ENCODE peak calls at places on chromosomes 11 and 22, in six cellular contexts. F, X, H, V, B and P are unnamed samples.
A peak's percentile ranks its signal among the peaks of the same experiment; 100 is the strongest.

GRCh38 chr11:36594316-36594989 is at the start of gene IFTAP:
- DNase-seq in F (peak; percentile 68), X (peak; percentile 69), H (peak; percentile 42), V (peak; percentile 88), B (peak; percentile 33), P (peak; percentile 5)

GRCh38 chr22:44957267-44957905 is 52.4 kb downstream of the PHF21B start:
- DNase-seq in F (no peak), X (no peak), H (no peak), V (no peak), B (no peak), P (no peak)

GRCh38 chr11:92087916-92088537 is 136.6 kb upstream of the FAT3 start:
- DNase-seq in F (no peak), X (no peak), H (no peak), V (no peak), B (no peak), P (no peak)

GRCh38 chr11:19218801-19219460 is 17.1 kb upstream of the CSRP3 start:
- DNase-seq in F (no peak), X (peak; percentile 32), H (no peak), V (no peak), B (no peak), P (no peak)

GRCh38 chr11:32852142-32852541 is 22.4 kb downstream of the PRRG4 start:
- DNase-seq in F (no peak), X (peak; percentile 75), H (no peak), V (no peak), B (peak; percentile 52), P (no peak)

GRCh38 chr22:28761449-28761755 is 11.1 kb upstream of the CCDC117 start:
- DNase-seq in F (no peak), X (no peak), H (no peak), V (no peak), B (no peak), P (no peak)

GRCh38 chr22:50627452-50627913 is 469 bp downstream of the ARSA start:
- DNase-seq in F (peak; percentile 70), X (no peak), H (peak; percentile 28), V (no peak), B (peak; percentile 31), P (no peak)

GRCh38 chr11:114257621-114258558 is 38.3 kb upstream of the NNMT start:
- DNase-seq in F (peak; percentile 92), X (peak; percentile 58), H (no peak), V (no peak), B (no peak), P (no peak)

GRCh38 chr11:119376197-119376847 is 5.2 kb downstream of the USP2 start:
- DNase-seq in F (peak; percentile 75), X (peak; percentile 40), H (peak; percentile 84), V (no peak), B (no peak), P (no peak)

GRCh38 chr11:72235351-72236057 is 8.5 kb downstream of the PHOX2A start:
- DNase-seq in F (peak; percentile 53), X (peak; percentile 15), H (no peak), V (no peak), B (no peak), P (no peak)

GRCh38 chr22:19795617-19796008 is 35.0 kb downstream of the TBX1 start:
- DNase-seq in F (no peak), X (no peak), H (no peak), V (no peak), B (no peak), P (no peak)

GRCh38 chr11:118998822-118999221 is 884 bp downstream of the CENATAC start:
- DNase-seq in F (no peak), X (peak; percentile 56), H (peak; percentile 35), V (peak; percentile 74), B (no peak), P (no peak)

GRCh38 chr11:72216638-72217037 is at the start of gene FOLR2:
- DNase-seq in F (no peak), X (no peak), H (peak; percentile 13), V (no peak), B (no peak), P (no peak)

GRCh38 chr11:32105871-32106312 is 15.0 kb downstream of the RCN1 start:
- DNase-seq in F (no peak), X (no peak), H (no peak), V (no peak), B (no peak), P (no peak)

GRCh38 chr11:17979770-17980371 is 33.0 kb downstream of the SERGEF start:
- DNase-seq in F (no peak), X (no peak), H (peak; percentile 37), V (no peak), B (no peak), P (peak; percentile 11)

GRCh38 chr11:66701432-66702240 is 23.9 kb upstream of the RBM4B start:
- DNase-seq in F (no peak), X (no peak), H (peak; percentile 48), V (no peak), B (no peak), P (no peak)

GRCh38 chr11:123170929-123171328 is 24.1 kb downstream of the CLMP start:
- DNase-seq in F (no peak), X (no peak), H (no peak), V (no peak), B (no peak), P (no peak)

GRCh38 chr11:123176785-123177184 is 18.3 kb downstream of the CLMP start:
- DNase-seq in F (no peak), X (no peak), H (no peak), V (no peak), B (no peak), P (no peak)

GRCh38 chr11:123173856-123174186 is 21.2 kb downstream of the CLMP start:
- DNase-seq in F (no peak), X (no peak), H (no peak), V (no peak), B (no peak), P (no peak)

GRCh38 chr11:123173040-123173855 is 21.8 kb downstream of the CLMP start:
- DNase-seq in F (no peak), X (no peak), H (no peak), V (no peak), B (no peak), P (no peak)

DNA sequence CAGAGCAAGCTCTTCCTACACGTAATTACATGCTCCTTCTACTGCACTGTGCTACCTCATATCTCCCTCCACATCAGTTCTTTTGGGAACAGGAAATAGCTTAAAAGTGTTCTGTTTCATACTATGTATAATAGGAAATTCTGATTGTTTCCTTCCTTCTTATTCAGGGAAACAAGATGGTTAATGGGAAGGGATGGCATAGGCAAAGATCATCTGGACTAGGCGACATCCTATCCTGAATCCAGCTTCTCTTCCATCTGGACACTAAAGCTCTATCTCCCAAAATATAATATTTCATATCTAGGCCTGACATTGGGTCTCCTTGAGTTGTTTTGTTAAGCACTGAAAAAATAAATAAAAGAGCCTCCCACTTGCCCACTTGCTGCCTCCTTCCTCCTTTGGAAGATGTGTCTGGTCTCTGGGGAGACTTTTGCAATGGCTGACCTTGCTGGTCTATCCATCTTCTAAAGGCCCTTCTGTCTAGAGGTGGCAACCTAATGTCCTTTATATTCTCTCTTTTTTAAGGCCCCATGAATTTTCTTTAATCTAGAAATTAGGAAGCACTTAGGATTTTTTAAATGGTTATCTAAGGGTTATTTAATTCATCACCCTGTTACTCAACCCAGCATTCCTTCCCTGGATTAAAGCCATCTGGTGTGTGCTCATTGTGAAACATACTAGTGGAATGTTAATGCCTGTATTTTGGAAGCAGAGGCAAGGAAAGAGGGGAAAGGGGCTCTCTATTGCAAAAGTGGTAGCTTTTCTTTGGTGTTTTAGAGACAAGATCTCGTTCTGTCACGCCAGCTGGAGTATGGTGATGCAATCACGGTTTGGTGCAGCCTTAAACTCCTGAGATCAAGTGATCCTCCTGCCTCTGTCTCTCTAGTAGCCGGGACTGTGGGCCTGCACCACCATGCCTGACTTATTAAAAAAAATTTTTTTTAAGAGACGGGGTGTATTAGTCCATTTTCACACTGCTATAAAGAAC is 20.6 kb downstream of the CLMP start:
- DNase-seq in F (peak; percentile 93), X (peak; percentile 50), H (peak; percentile 39), V (no peak), B (peak; percentile 60), P (no peak)
- TF ChIP-seq POLR2AphosphoS5 in F (peak; percentile 78), X (peak; percentile 40), H (peak; percentile 63), V (no peak), B (peak; percentile 85), P (no peak)

GRCh38 chr11:57786436-57786835 is 24.8 kb downstream of the CTNND1 start:
- DNase-seq in F (no peak), X (no peak), H (no peak), V (no peak), B (no peak), P (no peak)

GRCh38 chr11:57787205-57787604 is 25.6 kb downstream of the CTNND1 start:
- DNase-seq in F (no peak), X (no peak), H (no peak), V (no peak), B (no peak), P (no peak)

GRCh38 chr11:57787920-57788716 is 26.5 kb downstream of the CTNND1 start:
- DNase-seq in F (no peak), X (peak; percentile 47), H (no peak), V (no peak), B (no peak), P (peak; percentile 28)

GRCh38 chr11:57781529-57781943 is 19.9 kb downstream of the CTNND1 start:
- DNase-seq in F (no peak), X (peak; percentile 92), H (peak; percentile 88), V (peak; percentile 93), B (peak; percentile 80), P (no peak)

GRCh38 chr11:57785072-57785471 is 23.5 kb downstream of the CTNND1 start:
- DNase-seq in F (no peak), X (no peak), H (no peak), V (no peak), B (no peak), P (no peak)
- TF ChIP-seq POLR2AphosphoS5 in F (no peak), X (no peak), H (no peak), V (no peak), B (no peak), P (no peak)

GRCh38 chr11:2310786-2311455 is 9.1 kb downstream of the TSPAN32 start:
- DNase-seq in F (peak; percentile 64), X (no peak), H (no peak), V (no peak), B (no peak), P (no peak)
- TF ChIP-seq POLR2AphosphoS5 in F (no peak), X (no peak), H (no peak), V (no peak), B (no peak), P (no peak)

GRCh38 chr11:122976734-122977454 is 4.7 kb downstream of the BSX start:
- DNase-seq in F (no peak), X (no peak), H (no peak), V (no peak), B (no peak), P (peak; percentile 8)
- TF ChIP-seq POLR2AphosphoS5 in F (no peak), X (no peak), H (no peak), V (no peak), B (no peak), P (no peak)

DNA sequence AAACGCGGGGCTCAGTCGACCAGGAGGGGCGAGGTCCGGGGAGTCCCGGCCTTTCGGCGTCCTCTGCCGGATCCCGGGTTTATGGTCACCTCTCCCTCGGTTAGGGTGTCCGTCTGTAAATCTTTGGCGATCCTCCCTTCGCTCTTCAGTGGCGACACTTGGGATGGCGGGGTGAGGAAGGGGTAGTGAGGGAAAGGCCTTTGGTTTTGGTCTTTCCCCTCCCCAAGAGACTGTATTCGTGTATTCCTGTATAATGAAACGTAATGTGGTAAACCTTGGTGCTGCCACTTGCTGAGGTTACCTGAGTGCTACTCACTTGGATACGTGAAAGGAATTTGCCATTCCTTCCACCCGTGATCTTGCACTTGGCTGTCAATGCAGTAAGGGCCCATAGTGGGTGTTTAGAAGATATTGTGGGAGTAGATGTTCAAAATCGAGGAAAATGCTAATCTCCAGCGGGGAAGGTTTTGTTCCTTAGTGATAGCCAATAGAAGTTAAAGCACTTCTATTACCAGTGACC is 546 bp upstream of the NUP160 start:
- DNase-seq in F (no peak), X (no peak), H (no peak), V (no peak), B (no peak), P (no peak)
- TF ChIP-seq POLR2AphosphoS5 in F (no peak), X (no peak), H (no peak), V (no peak), B (no peak), P (no peak)

GRCh38 chr11:64372021-64372420 is 13.1 kb downstream of the RPS6KA4 start:
- DNase-seq in F (no peak), X (no peak), H (no peak), V (no peak), B (no peak), P (no peak)
- TF ChIP-seq POLR2AphosphoS5 in F (no peak), X (no peak), H (no peak), V (no peak), B (no peak), P (no peak)